ENCODE peak calls at places on chromosomes 12 and 14, in five cellular contexts. J is stomach, G is HEK293T, C is fibroblast of the aortic adventitia, K is cardiac muscle cell. X is an unnamed sample.

GRCh38 chr14:106318700-106319099 is 792.3 kb downstream of the TMEM121 start:
- DNase-seq in G (no peak), C (no peak), K (no peak), J (no peak), X (no peak)

GRCh38 chr12:91211869-91212268 is 29.3 kb upstream of the DCN start:
- DNase-seq in C (peak), K (no peak), J (no peak), G (no peak), X (no peak)

GRCh38 chr14:77400216-77400615 is 23.0 kb downstream of the SAMD15 start:
- DNase-seq in G (no peak), J (no peak), K (no peak), C (no peak), X (no peak)

GRCh38 chr12:6285063-6285477 is 25.4 kb upstream of the PLEKHG6 start:
- DNase-seq in K (peak), G (peak), J (peak), C (peak), X (peak)

GRCh38 chr12:123388218-123388947 is 4.5 kb downstream of the KMT5A start:
- DNase-seq in K (peak), J (peak), C (peak), G (peak), X (peak)

GRCh38 chr14:54631016-54631415 is 64.1 kb downstream of the SAMD4A start:
- DNase-seq in C (no peak), G (no peak), J (no peak), K (no peak), X (no peak)

GRCh38 chr12:105025890-105026289 is 39.8 kb downstream of the NOPCHAP1 start:
- DNase-seq in G (no peak), J (peak), C (peak), K (peak), X (peak)

GRCh38 chr14:53634793-53635192 is 321.8 kb downstream of the BMP4 start:
- DNase-seq in G (no peak), J (no peak), K (no peak), C (no peak), X (no peak)

GRCh38 chr14:68796418-68797101 is 3.7 kb upstream of the ZFP36L1 start:
- DNase-seq in C (no peak), J (peak), K (no peak), G (no peak), X (no peak)

GRCh38 chr14:81004575-81004974 is 49.2 kb downstream of the TSHR start:
- DNase-seq in C (no peak), G (no peak), J (no peak), K (no peak), X (no peak)

GRCh38 chr14:33908540-33909223 is 42.2 kb downstream of the EGLN3 start:
- DNase-seq in K (no peak), G (no peak), J (no peak), C (no peak), X (peak)

GRCh38 chr14:29627141-29627540 is 300.5 kb downstream of the PRKD1 start:
- DNase-seq in G (no peak), J (no peak), K (no peak), C (peak), X (no peak)